ENCODE peak calls at places on chromosomes 2 and 18, in nine cellular contexts. A is right lobe of liver, I is cardiac fibroblast, J is lower lobe of right lung, W is endothelial cell, H is fibroblast of lung, Q is thyroid gland, C is kidney, O is heart right ventricle. Y is an unnamed sample.

GRCh38 chr2:62783679-62784078 is 78.2 kb downstream of the EHBP1 start:
- DNase-seq in J (no peak), Q (no peak), O (no peak), I (no peak), C (no peak), H (no peak), W (no peak), A (no peak), Y (no peak)

GRCh38 chr2:102013200-102014040 is 21.7 kb downstream of the IL1R2 start:
- DNase-seq in W (no peak), O (no peak), I (peak; percentile 70), Q (no peak), C (no peak), A (no peak), J (no peak), H (no peak), Y (no peak)

GRCh38 chr18:35024965-35025364 is 16.2 kb upstream of the MAPRE2 start:
- DNase-seq in C (no peak), J (peak; percentile 50), H (peak; percentile 97), O (no peak), A (peak; percentile 85), W (no peak), Q (peak; percentile 91), I (peak; percentile 72), Y (peak; percentile 96)

GRCh38 chr2:7043689-7044088 is 126.5 kb downstream of the RNF144A start:
- DNase-seq in W (no peak), I (no peak), A (no peak), H (peak; percentile 56), Q (no peak), C (no peak), O (no peak), J (no peak), Y (no peak)

GRCh38 chr18:56270851-56271250 is 367.5 kb downstream of the TXNL1 start:
- DNase-seq in I (no peak), C (no peak), O (no peak), W (no peak), Q (no peak), A (no peak), H (no peak), J (no peak), Y (no peak)

GRCh38 chr2:200306969-200307811 is 697 bp downstream of the SPATS2L start:
- DNase-seq in O (peak; percentile 64), A (peak; percentile 66), C (peak; percentile 82), Q (peak; percentile 47), J (peak; percentile 63), H (peak; percentile 30), I (peak; percentile 33), W (peak; percentile 60), Y (peak; percentile 70)

GRCh38 chr18:33906046-33906445 is 318.7 kb downstream of the NOL4 start:
- DNase-seq in A (no peak), C (no peak), I (no peak), O (no peak), Q (no peak), H (no peak), J (no peak), W (no peak), Y (no peak)

GRCh38 chr2:104938226-104938941 is 84.5 kb downstream of the POU3F3 start:
- DNase-seq in H (no peak), J (no peak), A (no peak), I (no peak), O (no peak), Q (no peak), W (no peak), C (peak; percentile 77), Y (no peak)

GRCh38 chr2:101667823-101668222 is 29.7 kb upstream of the MAP4K4 start:
- DNase-seq in C (no peak), H (no peak), A (no peak), I (no peak), Q (no peak), J (no peak), O (no peak), W (no peak), Y (no peak)

GRCh38 chr2:5696741-5697521 is 4.7 kb downstream of the SOX11 start:
- DNase-seq in A (no peak), J (no peak), C (no peak), I (no peak), H (peak; percentile 76), O (no peak), W (peak; percentile 62), Q (no peak), Y (peak; percentile 70)

GRCh38 chr2:95166065-95166763 is 605 bp downstream of the ZNF2 start:
- DNase-seq in W (no peak), H (no peak), A (no peak), Q (no peak), J (no peak), I (no peak), O (peak; percentile 17), C (no peak), Y (no peak)

GRCh38 chr2:38508311-38509039 is 94.3 kb downstream of the HNRNPLL start:
- DNase-seq in O (peak; percentile 73), A (peak; percentile 79), J (peak; percentile 89), I (peak; percentile 90), Q (peak; percentile 95), H (peak; percentile 86), C (peak; percentile 93), W (peak; percentile 86), Y (peak; percentile 95)

GRCh38 chr2:187302619-187303018 is 145.4 kb downstream of the CALCRL start:
- DNase-seq in O (no peak), Q (no peak), C (no peak), I (peak; percentile 88), H (peak; percentile 49), J (no peak), A (no peak), W (no peak), Y (no peak)

GRCh38 chr2:210502997-210503621 is 26.6 kb upstream of the LANCL1 start:
- DNase-seq in J (no peak), H (peak; percentile 64), I (peak; percentile 71), Q (peak; percentile 29), C (no peak), O (no peak), A (peak; percentile 59), W (peak; percentile 39), Y (no peak)

DNA sequence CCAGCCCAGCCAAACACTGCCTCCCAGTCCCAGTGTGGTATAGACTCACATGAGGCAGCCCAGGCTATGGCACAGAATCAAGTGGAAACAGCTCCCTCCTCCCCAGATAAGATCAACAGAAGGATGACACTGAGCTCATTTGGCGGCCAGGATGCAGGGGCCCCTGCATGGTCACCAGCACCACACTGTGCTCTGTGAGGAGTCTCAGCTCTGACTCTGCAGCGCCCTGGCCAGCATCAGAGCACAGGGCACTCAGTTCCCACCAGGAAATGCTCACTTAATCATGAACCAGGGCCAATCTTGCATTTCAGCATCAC is 18.0 kb downstream of the STK25 start:
- DNase-seq in Q (no peak), W (no peak), C (no peak), I (no peak), O (no peak), J (no peak), H (no peak), A (no peak), Y (no peak)
- TF ChIP-seq CTCF in Q (no peak), W (no peak), C (no peak), I (no peak), O (no peak), J (no peak), H (no peak), A (no peak), Y (no peak)

GRCh38 chr2:42493468-42493884 is 306 bp downstream of the KCNG3 start:
- DNase-seq in Q (no peak), I (no peak), W (no peak), C (peak; percentile 71), A (no peak), H (no peak), O (no peak), J (no peak), Y (no peak)

GRCh38 chr2:42494434-42495233 is 852 bp upstream of the KCNG3 start:
- DNase-seq in Q (peak; percentile 68), C (peak; percentile 83), O (peak; percentile 56), A (peak; percentile 62), W (peak; percentile 74), H (peak; percentile 81), I (peak; percentile 84), J (peak; percentile 76), Y (peak; percentile 80)

GRCh38 chr2:42495611-42496010 is 1.8 kb upstream of the KCNG3 start:
- DNase-seq in H (no peak), Q (no peak), A (no peak), W (no peak), I (no peak), C (no peak), J (no peak), O (no peak), Y (no peak)

GRCh38 chr2:42493885-42494433 is at the start of gene KCNG3:
- DNase-seq in J (peak; percentile 79), W (peak; percentile 64), O (peak; percentile 56), A (peak; percentile 59), I (peak; percentile 28), C (peak; percentile 83), Q (peak; percentile 53), H (peak; percentile 22), Y (peak; percentile 81)

GRCh38 chr2:42495234-42495581 is 1.4 kb upstream of the KCNG3 start:
- DNase-seq in O (no peak), Q (no peak), A (no peak), J (no peak), H (no peak), I (no peak), W (no peak), C (no peak), Y (no peak)
- TF ChIP-seq CTCF in O (no peak), Q (no peak), A (no peak), J (peak; percentile 6), H (no peak), I (no peak), W (no peak), C (no peak), Y (no peak)

GRCh38 chr2:46298522-46299351 is 1.5 kb downstream of the EPAS1 start:
- DNase-seq in C (peak; percentile 83), W (peak; percentile 50), O (peak; percentile 77), I (peak; percentile 64), J (peak; percentile 78), H (peak; percentile 58), Q (peak; percentile 59), A (peak; percentile 93), Y (peak; percentile 77)
- TF ChIP-seq CTCF in C (no peak), W (peak; percentile 35), O (peak; percentile 31), I (peak; percentile 29), J (peak; percentile 30), H (peak; percentile 26), Q (peak; percentile 25), A (peak; percentile 8), Y (no peak)

GRCh38 chr2:71991397-71991796 is 156.3 kb downstream of the CYP26B1 start:
- DNase-seq in J (no peak), H (no peak), Q (no peak), C (peak; percentile 22), A (no peak), W (no peak), O (no peak), I (no peak), Y (no peak)

GRCh38 chr2:71990826-71991225 is 156.8 kb downstream of the CYP26B1 start:
- DNase-seq in I (no peak), J (no peak), C (no peak), O (no peak), A (no peak), Q (no peak), H (no peak), W (no peak), Y (no peak)

GRCh38 chr2:71997843-71998242 is 149.8 kb downstream of the CYP26B1 start:
- DNase-seq in C (no peak), H (no peak), Q (no peak), J (no peak), W (no peak), O (no peak), I (no peak), A (no peak), Y (no peak)

GRCh38 chr2:71992036-71992435 is 155.6 kb downstream of the CYP26B1 start:
- DNase-seq in H (no peak), W (no peak), C (no peak), Q (no peak), O (no peak), J (no peak), I (no peak), A (no peak), Y (no peak)

GRCh38 chr2:71995067-71995665 is 152.5 kb downstream of the CYP26B1 start:
- DNase-seq in C (no peak), Q (no peak), W (no peak), A (no peak), I (peak; percentile 65), H (peak; percentile 32), J (no peak), O (no peak), Y (no peak)
- TF ChIP-seq CTCF in C (peak; percentile 10), Q (peak; percentile 19), W (no peak), A (peak; percentile 60), I (peak; percentile 51), H (peak; percentile 53), J (peak; percentile 15), O (peak; percentile 43), Y (peak; percentile 42)

Y was measured in sigmoid colon.